ENCODE peak calls at places on chromosomes 13 and 19, in nine cellular contexts. V, C, T, E, D, H, W, F and G are unnamed samples.

GRCh38 chr19:44050740-44051653 is 839 bp upstream of the ZNF223 start:
- DNase-seq in V (no peak), C (peak), T (peak), E (no peak), D (peak), H (no peak), W (peak), F (no peak), G (no peak)

GRCh38 chr19:50658438-50659317 is 9.4 kb downstream of the C19orf81 start:
- DNase-seq in V (peak), C (no peak), T (peak), E (no peak), D (peak), H (no peak), W (peak), F (peak), G (peak)

GRCh38 chr19:13094285-13094595 is 8.4 kb downstream of the LYL1 start:
- DNase-seq in V (no peak), C (no peak), T (no peak), E (no peak), D (no peak), H (no peak), W (no peak), F (no peak), G (no peak)

GRCh38 chr19:532578-533484 is 1.3 kb downstream of the CDC34 start:
- DNase-seq in V (peak), C (peak), T (peak), E (no peak), D (peak), H (no peak), W (peak), F (peak), G (peak)

GRCh38 chr13:102042746-102043145 is 359.1 kb downstream of the FGF14 start:
- DNase-seq in V (no peak), C (no peak), T (no peak), E (no peak), D (no peak), H (no peak), W (no peak), F (no peak), G (no peak)

GRCh38 chr19:907183-907853 is 5.7 kb downstream of the R3HDM4 start:
- DNase-seq in V (no peak), C (no peak), T (no peak), E (no peak), D (no peak), H (no peak), W (no peak), F (no peak), G (no peak)

GRCh38 chr13:60753641-60754040 is 356.6 kb downstream of the TDRD3 start:
- DNase-seq in V (no peak), C (no peak), T (no peak), E (no peak), D (no peak), H (no peak), W (no peak), F (no peak), G (no peak)

GRCh38 chr13:110183925-110184324 is 123.0 kb downstream of the COL4A1 start:
- DNase-seq in V (no peak), C (no peak), T (no peak), E (no peak), D (no peak), H (no peak), W (no peak), F (no peak), G (no peak)

GRCh38 chr13:109743706-109744453 is 42.5 kb downstream of the IRS2 start:
- DNase-seq in V (peak), C (peak), T (no peak), E (peak), D (peak), H (no peak), W (peak), F (no peak), G (no peak)

GRCh38 chr13:49240017-49240416 is 7.7 kb upstream of the CDADC1 start:
- DNase-seq in V (peak), C (peak), T (peak), E (no peak), D (peak), H (peak), W (peak), F (no peak), G (peak)

GRCh38 chr13:23617551-23618014 is 47.4 kb downstream of the TNFRSF19 start:
- DNase-seq in V (peak), C (no peak), T (no peak), E (no peak), D (peak), H (no peak), W (peak), F (no peak), G (no peak)

GRCh38 chr13:50588736-50589135 is 254.8 kb downstream of the DLEU7 start:
- DNase-seq in V (no peak), C (no peak), T (no peak), E (no peak), D (no peak), H (no peak), W (peak), F (no peak), G (no peak)

GRCh38 chr13:113489549-113490495 is 689 bp downstream of the DCUN1D2 start:
- DNase-seq in V (peak), C (peak), T (peak), E (no peak), D (peak), H (no peak), W (peak), F (no peak), G (peak)

GRCh38 chr19:51317968-51318367 is 6.5 kb downstream of the IGLON5 start:
- DNase-seq in V (no peak), C (no peak), T (no peak), E (no peak), D (no peak), H (no peak), W (no peak), F (no peak), G (no peak)

GRCh38 chr13:37485766-37486165 is 112.8 kb downstream of the POSTN start:
- DNase-seq in V (no peak), C (no peak), T (no peak), E (no peak), D (no peak), H (no peak), W (peak), F (no peak), G (no peak)

GRCh38 chr13:60671386-60671785 is 274.4 kb downstream of the TDRD3 start:
- DNase-seq in V (no peak), C (no peak), T (no peak), E (no peak), D (no peak), H (no peak), W (no peak), F (no peak), G (no peak)

GRCh38 chr19:28130066-28130511 is 1082.9 kb downstream of the UQCRFS1 start:
- DNase-seq in V (peak), C (no peak), T (no peak), E (no peak), D (no peak), H (no peak), W (no peak), F (no peak), G (no peak)

GRCh38 chr19:19858751-19859150 is 6.9 kb upstream of the ZNF253 start:
- DNase-seq in V (no peak), C (no peak), T (no peak), E (no peak), D (no peak), H (no peak), W (no peak), F (no peak), G (no peak)

GRCh38 chr13:21894703-21895699 is 224.1 kb downstream of the FGF9 start:
- DNase-seq in V (no peak), C (no peak), T (no peak), E (no peak), D (no peak), H (no peak), W (no peak), F (no peak), G (no peak)

GRCh38 chr13:28316129-28316528 is 177.8 kb downstream of the PAN3 start:
- DNase-seq in V (no peak), C (no peak), T (no peak), E (no peak), D (no peak), H (no peak), W (no peak), F (no peak), G (no peak)

GRCh38 chr19:51552996-51553725 is 17.9 kb upstream of the ZNF175 start:
- DNase-seq in V (peak), C (peak), T (peak), E (peak), D (peak), H (no peak), W (peak), F (no peak), G (no peak)

GRCh38 chr19:41324921-41325639 is 15.1 kb downstream of the CCDC97 start:
- DNase-seq in V (no peak), C (peak), T (no peak), E (no peak), D (no peak), H (no peak), W (peak), F (no peak), G (no peak)

GRCh38 chr13:57409121-57409520 is 222.4 kb upstream of the PCDH17 start:
- DNase-seq in V (no peak), C (no peak), T (no peak), E (no peak), D (no peak), H (no peak), W (no peak), F (no peak), G (no peak)

GRCh38 chr19:45471116-45471865 is 3.5 kb downstream of the FOSB start:
- DNase-seq in V (no peak), C (no peak), T (no peak), E (no peak), D (no peak), H (no peak), W (peak), F (no peak), G (no peak)